ENCODE peak calls at places on chromosomes 5 and 9, in six cellular contexts. K is NCI-H526 treated with DMSO at 0.1 percent for 48 hours, S is activated T-helper 1 cell treated with Interleukin-2 at 50 U/mL for 16 hours, F is heart left ventricle, Q is sigmoid colon, H is T-helper 1 cell. O is an unnamed sample.

GRCh38 chr9:6563036-6563435 is 82.5 kb downstream of the GLDC start:
- DNase-seq in F (no peak), K (no peak), S (no peak), Q (no peak), H (no peak), O (no peak)

GRCh38 chr5:75023368-75024159 is 28.8 kb downstream of the GCNT4 start:
- DNase-seq in H (no peak), F (no peak), K (no peak), Q (no peak), S (no peak), O (no peak)

GRCh38 chr5:170338933-170339779 is 41.6 kb upstream of the LCP2 start:
- DNase-seq in F (no peak), H (peak), S (peak), Q (peak), K (no peak), O (no peak)

GRCh38 chr5:115573133-115573532 is 28.6 kb upstream of the FEM1C start:
- DNase-seq in K (no peak), H (no peak), S (no peak), Q (no peak), F (no peak), O (peak)

GRCh38 chr5:148973455-148973854 is 89.4 kb downstream of the SH3TC2 start:
- DNase-seq in S (no peak), H (no peak), Q (no peak), K (no peak), F (no peak), O (peak)

GRCh38 chr5:179549973-179550510 is 312 bp upstream of the RUFY1 start:
- DNase-seq in F (no peak), Q (no peak), K (peak), H (no peak), S (no peak), O (no peak)

GRCh38 chr5:104018299-104018698 is 455.7 kb upstream of the NUDT12 start:
- DNase-seq in F (no peak), K (no peak), H (no peak), S (no peak), Q (no peak), O (peak)

GRCh38 chr9:127570533-127571111 is 41.5 kb upstream of the STXBP1 start:
- DNase-seq in F (no peak), S (no peak), K (no peak), H (no peak), Q (no peak), O (peak)

GRCh38 chr9:69949396-69949795 is 94.3 kb upstream of the MAMDC2 start:
- DNase-seq in F (no peak), K (no peak), Q (no peak), S (no peak), H (no peak), O (peak)

GRCh38 chr5:98928802-98929122 is at the start of gene CHD1:
- DNase-seq in F (peak), S (peak), H (peak), Q (peak), K (peak), O (peak)

GRCh38 chr9:89483592-89484474 is 14.1 kb downstream of the SEMA4D start:
- DNase-seq in S (peak), H (peak), F (no peak), K (no peak), Q (no peak), O (no peak)